ENCODE peak calls at places on chromosomes 5 and 9, in seven cellular contexts. R is lower leg skin, J is A549, A is transverse colon, S is stomach, X is sigmoid colon, P is H54. Q is an unnamed sample.
A peak's percentile ranks its signal among the peaks of the same experiment; 100 is the strongest.

GRCh38 chr5:144313147-144313726 is 142.6 kb downstream of the KCTD16 start:
- DNase-seq in X (no peak), S (no peak), A (peak; percentile 13), P (no peak), J (no peak), R (no peak), Q (no peak)

GRCh38 chr5:156800982-156801381 is 49.1 kb upstream of the PPP1R2B start:
- DNase-seq in X (no peak), P (no peak), A (no peak), R (no peak), S (no peak), J (no peak), Q (no peak)

GRCh38 chr9:124251605-124252366 is 6.0 kb upstream of the NEK6 start:
- DNase-seq in S (no peak), R (no peak), J (peak; percentile 63), P (peak; percentile 91), A (no peak), X (peak; percentile 58), Q (no peak)

GRCh38 chr5:147712583-147712982 is 69.9 kb downstream of the JAKMIP2 start:
- DNase-seq in J (no peak), S (no peak), A (no peak), P (no peak), X (no peak), R (no peak), Q (no peak)

GRCh38 chr5:93794954-93795353 is 53.6 kb upstream of the POU5F2 start:
- DNase-seq in A (no peak), P (no peak), R (no peak), X (no peak), J (peak; percentile 31), S (no peak), Q (no peak)

GRCh38 chr5:79151933-79152671 is 40.5 kb downstream of the BHMT start:
- DNase-seq in R (no peak), S (no peak), P (no peak), X (no peak), A (no peak), J (no peak), Q (no peak)

GRCh38 chr5:179303801-179304200 is 41.5 kb downstream of the ADAMTS2 start:
- DNase-seq in R (no peak), X (peak; percentile 28), J (no peak), A (no peak), P (no peak), S (no peak), Q (no peak)

GRCh38 chr5:162484095-162484494 is 416.5 kb downstream of the GABRG2 start:
- DNase-seq in P (no peak), A (no peak), S (no peak), J (no peak), R (no peak), X (no peak), Q (no peak)

GRCh38 chr9:123957168-123957721 is 27.3 kb upstream of the DENND1A start:
- DNase-seq in X (no peak), J (no peak), S (no peak), R (no peak), P (no peak), A (no peak), Q (no peak)

GRCh38 chr9:137407590-137408300 is 15.2 kb downstream of the EXD3 start:
- DNase-seq in A (no peak), R (no peak), S (no peak), X (peak; percentile 84), P (no peak), J (no peak), Q (no peak)

GRCh38 chr5:74372051-74372450 is 268.5 kb downstream of the ENC1 start:
- DNase-seq in P (no peak), J (no peak), A (no peak), X (no peak), R (no peak), S (no peak), Q (no peak)

GRCh38 chr5:22541037-22541436 is 312.1 kb downstream of the CDH12 start:
- DNase-seq in J (no peak), P (no peak), A (no peak), S (no peak), X (no peak), R (no peak), Q (no peak)

GRCh38 chr5:151139646-151140045 is 17.9 kb downstream of the ANXA6 start:
- DNase-seq in P (no peak), A (no peak), X (no peak), R (no peak), J (no peak), S (no peak), Q (no peak)

GRCh38 chr5:151142933-151143332 is 14.6 kb downstream of the ANXA6 start:
- DNase-seq in R (no peak), S (no peak), X (no peak), A (no peak), J (no peak), P (no peak), Q (no peak)

GRCh38 chr5:151139015-151139414 is 18.6 kb downstream of the ANXA6 start:
- DNase-seq in S (no peak), J (no peak), X (no peak), P (no peak), A (no peak), R (no peak), Q (no peak)

GRCh38 chr5:151140686-151141459 is 16.7 kb downstream of the ANXA6 start:
- DNase-seq in S (no peak), J (no peak), X (no peak), P (no peak), A (no peak), R (no peak), Q (no peak)

GRCh38 chr5:151141535-151141934 is 16.0 kb downstream of the ANXA6 start:
- DNase-seq in X (peak; percentile 82), S (no peak), P (no peak), R (no peak), J (no peak), A (peak; percentile 59), Q (peak; percentile 67)
- TF ChIP-seq POLR2A in X (no peak), S (no peak), P (no peak), R (no peak), J (no peak), A (no peak), Q (peak; percentile 78)

DNA sequence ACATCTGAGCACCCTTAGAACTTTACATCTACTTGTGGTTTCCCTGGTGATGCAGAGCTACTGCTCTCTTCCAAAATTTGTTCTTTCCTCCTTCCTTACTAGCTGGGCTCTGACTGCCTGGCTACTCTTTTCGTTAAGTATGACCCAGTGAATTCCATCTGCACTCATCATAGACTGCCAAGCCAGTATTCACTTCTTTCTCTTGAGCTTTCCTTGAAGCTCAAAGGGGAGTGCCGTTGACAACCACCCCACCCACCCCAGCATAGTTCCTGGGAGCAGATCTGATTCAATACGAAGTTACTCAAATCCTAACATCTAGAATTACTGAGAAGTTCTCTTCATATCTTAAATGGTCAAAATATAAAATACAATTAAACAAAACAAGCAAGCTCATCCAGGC is 190.5 kb downstream of the ADAMTS12 start:
- DNase-seq in X (no peak), A (no peak), P (no peak), S (no peak), R (no peak), J (no peak), Q (no peak)
- TF ChIP-seq POLR2A in X (no peak), A (no peak), P (no peak), S (no peak), R (no peak), J (no peak), Q (no peak)

GRCh38 chr9:95025213-95026170 is 292.0 kb downstream of the FANCC start:
- DNase-seq in R (no peak), J (peak; percentile 93), P (peak; percentile 68), X (peak; percentile 87), S (peak; percentile 72), A (peak; percentile 62), Q (no peak)
- TF ChIP-seq POLR2A in R (no peak), J (no peak), P (no peak), X (no peak), S (no peak), A (no peak), Q (no peak)

GRCh38 chr9:19379283-19379682 is 753 bp downstream of the RPS6 start:
- DNase-seq in R (no peak), J (no peak), A (no peak), P (no peak), S (no peak), X (no peak), Q (no peak)
- TF ChIP-seq POLR2A in R (no peak), J (no peak), A (no peak), P (no peak), S (no peak), X (no peak), Q (no peak)

GRCh38 chr9:98249774-98250173 is 5.7 kb downstream of the TBC1D2 start:
- DNase-seq in P (no peak), R (no peak), A (no peak), X (no peak), J (no peak), S (no peak), Q (no peak)

GRCh38 chr9:98251554-98251953 is 3.9 kb downstream of the TBC1D2 start:
- DNase-seq in P (peak; percentile 98), A (no peak), X (no peak), S (no peak), R (peak; percentile 37), J (peak; percentile 69), Q (no peak)

GRCh38 chr9:98247826-98248657 is 7.4 kb downstream of the TBC1D2 start:
- DNase-seq in A (no peak), J (no peak), R (no peak), X (no peak), S (no peak), P (no peak), Q (no peak)

GRCh38 chr9:98253563-98253962 is 1.9 kb downstream of the TBC1D2 start:
- DNase-seq in S (no peak), X (no peak), J (no peak), R (no peak), P (no peak), A (no peak), Q (no peak)

DNA sequence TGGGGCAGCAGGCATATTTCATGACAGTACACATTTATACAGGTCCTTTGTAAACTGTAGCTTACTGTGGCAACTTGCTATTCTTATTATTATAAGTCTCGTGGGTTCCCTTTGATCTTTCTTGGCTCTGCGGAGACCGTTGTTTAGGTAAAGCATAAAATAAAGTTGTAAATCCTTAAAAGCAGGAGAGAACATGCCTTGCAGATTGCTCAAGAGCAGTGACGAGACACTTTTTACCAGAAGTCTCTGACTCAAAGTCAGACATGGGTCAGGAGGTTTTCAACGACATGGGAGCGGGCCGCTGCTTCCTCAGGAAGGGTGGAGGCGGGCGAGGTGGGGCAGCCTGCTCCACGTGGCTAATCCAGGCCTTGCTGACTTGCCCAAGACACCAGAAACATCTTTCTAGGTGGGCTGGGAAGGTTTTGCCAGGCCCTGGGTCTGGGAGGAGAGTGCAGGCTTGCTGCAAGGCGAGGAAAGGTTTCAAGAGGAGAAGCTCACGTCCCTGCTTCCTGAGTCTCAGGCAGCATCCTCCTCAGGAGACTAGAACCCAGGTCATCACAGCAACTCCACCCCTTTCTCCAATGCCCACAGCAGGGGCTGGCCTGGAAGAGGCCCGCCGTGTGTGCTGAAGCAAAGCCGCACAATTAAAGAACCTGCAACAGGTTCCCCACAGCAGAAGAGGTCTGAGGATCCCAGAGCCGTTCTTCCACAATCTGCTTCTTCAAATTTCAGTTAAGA is 6.5 kb downstream of the TBC1D2 start:
- DNase-seq in R (peak; percentile 83), P (no peak), J (peak; percentile 77), X (peak; percentile 78), S (peak; percentile 35), A (peak; percentile 86), Q (no peak)
- TF ChIP-seq POLR2A in R (no peak), P (no peak), J (no peak), X (no peak), S (no peak), A (no peak), Q (no peak)